ENCODE peak calls at places on chromosomes 13 and 19, in seven cellular contexts. One of them, this sample, is unnamed.

GRCh38 chr13:49733181-49733951 is 42.1 kb upstream of the EBPL start:
- DNase-seq in adipocyte: no peak
- DNase-seq in endothelial cell of umbilical vein: peak; percentile 2
- DNase-seq in endodermal cell: no peak
- DNase-seq in H1: no peak
- DNase-seq in fibroblast of lung: no peak
- DNase-seq in DND-41: no peak
- DNase-seq in this sample: peak; percentile 2

GRCh38 chr13:23876265-23876664 is 12.9 kb downstream of the MIPEP start:
- DNase-seq in adipocyte: peak; percentile 21
- DNase-seq in fibroblast of lung: peak; percentile 46
- DNase-seq in endodermal cell: no peak
- DNase-seq in DND-41: no peak
- DNase-seq in endothelial cell of umbilical vein: no peak
- DNase-seq in H1: no peak
- DNase-seq in this sample: peak; percentile 58

GRCh38 chr13:36885901-36886300 is 34.1 kb downstream of the SMAD9 start:
- DNase-seq in H1: no peak
- DNase-seq in endodermal cell: no peak
- DNase-seq in adipocyte: no peak
- DNase-seq in DND-41: no peak
- DNase-seq in fibroblast of lung: no peak
- DNase-seq in endothelial cell of umbilical vein: no peak
- DNase-seq in this sample: no peak

GRCh38 chr19:48351341-48351752 is 12.4 kb downstream of the TMEM143 start:
- DNase-seq in endodermal cell: peak; percentile 96
- DNase-seq in DND-41: peak; percentile 82
- DNase-seq in H1: peak; percentile 97
- DNase-seq in endothelial cell of umbilical vein: peak; percentile 57
- DNase-seq in adipocyte: peak; percentile 66
- DNase-seq in fibroblast of lung: peak; percentile 49
- DNase-seq in this sample: peak; percentile 63

GRCh38 chr19:541699-542098 is 2.2 kb upstream of the GZMM start:
- DNase-seq in DND-41: no peak
- DNase-seq in fibroblast of lung: no peak
- DNase-seq in H1: no peak
- DNase-seq in endodermal cell: no peak
- DNase-seq in endothelial cell of umbilical vein: no peak
- DNase-seq in adipocyte: no peak
- DNase-seq in this sample: no peak

GRCh38 chr19:10449037-10449436 is 28.7 kb downstream of the PDE4A start:
- DNase-seq in endodermal cell: no peak
- DNase-seq in H1: no peak
- DNase-seq in adipocyte: no peak
- DNase-seq in endothelial cell of umbilical vein: no peak
- DNase-seq in DND-41: no peak
- DNase-seq in fibroblast of lung: no peak
- DNase-seq in this sample: no peak

GRCh38 chr13:24081388-24081787 is 79.1 kb upstream of the SPATA13 start:
- DNase-seq in fibroblast of lung: peak; percentile 75
- DNase-seq in endodermal cell: no peak
- DNase-seq in H1: no peak
- DNase-seq in endothelial cell of umbilical vein: no peak
- DNase-seq in DND-41: no peak
- DNase-seq in adipocyte: no peak
- DNase-seq in this sample: no peak

GRCh38 chr13:102244617-102245227 is 157.1 kb downstream of the FGF14 start:
- DNase-seq in endothelial cell of umbilical vein: no peak
- DNase-seq in endodermal cell: no peak
- DNase-seq in H1: no peak
- DNase-seq in adipocyte: no peak
- DNase-seq in DND-41: no peak
- DNase-seq in fibroblast of lung: no peak
- DNase-seq in this sample: no peak

GRCh38 chr13:29503041-29503837 is 92.2 kb downstream of the SLC7A1 start:
- DNase-seq in fibroblast of lung: peak; percentile 30
- DNase-seq in H1: peak; percentile 66
- DNase-seq in adipocyte: peak; percentile 34
- DNase-seq in endothelial cell of umbilical vein: peak; percentile 13
- DNase-seq in endodermal cell: peak; percentile 90
- DNase-seq in DND-41: no peak
- DNase-seq in this sample: no peak

GRCh38 chr19:41356984-41357739 is 3.4 kb upstream of the TGFB1 start:
- DNase-seq in endodermal cell: no peak
- DNase-seq in H1: no peak
- DNase-seq in endothelial cell of umbilical vein: no peak
- DNase-seq in fibroblast of lung: no peak
- DNase-seq in adipocyte: no peak
- DNase-seq in DND-41: no peak
- DNase-seq in this sample: no peak

GRCh38 chr19:374886-375235 is 30.3 kb upstream of the MIER2 start:
- DNase-seq in endothelial cell of umbilical vein: no peak
- DNase-seq in DND-41: no peak
- DNase-seq in adipocyte: no peak
- DNase-seq in endodermal cell: peak; percentile 43
- DNase-seq in H1: no peak
- DNase-seq in fibroblast of lung: no peak
- DNase-seq in this sample: no peak

GRCh38 chr19:13095934-13096890 is 6.4 kb downstream of the LYL1 start:
- DNase-seq in endothelial cell of umbilical vein: peak; percentile 45
- DNase-seq in endodermal cell: peak; percentile 92
- DNase-seq in adipocyte: no peak
- DNase-seq in fibroblast of lung: no peak
- DNase-seq in H1: peak; percentile 84
- DNase-seq in DND-41: no peak
- DNase-seq in this sample: no peak

GRCh38 chr13:44364601-44365000 is 9.0 kb upstream of the SERP2 start:
- DNase-seq in H1: no peak
- DNase-seq in endothelial cell of umbilical vein: peak; percentile 90
- DNase-seq in fibroblast of lung: peak; percentile 36
- DNase-seq in endodermal cell: peak; percentile 85
- DNase-seq in adipocyte: no peak
- DNase-seq in DND-41: no peak
- DNase-seq in this sample: peak; percentile 54

GRCh38 chr19:38801359-38802095 is 11.2 kb downstream of the LGALS4 start:
- DNase-seq in DND-41: no peak
- DNase-seq in fibroblast of lung: no peak
- DNase-seq in endothelial cell of umbilical vein: no peak
- DNase-seq in adipocyte: no peak
- DNase-seq in endodermal cell: no peak
- DNase-seq in H1: no peak
- DNase-seq in this sample: no peak

GRCh38 chr19:49110567-49110966 is 3.6 kb upstream of the LIN7B start:
- DNase-seq in endothelial cell of umbilical vein: no peak
- DNase-seq in adipocyte: peak; percentile 43
- DNase-seq in endodermal cell: no peak
- DNase-seq in fibroblast of lung: no peak
- DNase-seq in DND-41: no peak
- DNase-seq in H1: no peak
- DNase-seq in this sample: peak; percentile 79

GRCh38 chr19:30103981-30104380 is 161.9 kb downstream of the URI1 start:
- DNase-seq in endodermal cell: no peak
- DNase-seq in DND-41: no peak
- DNase-seq in H1: no peak
- DNase-seq in endothelial cell of umbilical vein: no peak
- DNase-seq in adipocyte: no peak
- DNase-seq in fibroblast of lung: no peak
- DNase-seq in this sample: no peak

GRCh38 chr13:72160977-72161376 is 294.0 kb upstream of the DACH1 start:
- DNase-seq in adipocyte: no peak
- DNase-seq in endothelial cell of umbilical vein: no peak
- DNase-seq in DND-41: no peak
- DNase-seq in endodermal cell: no peak
- DNase-seq in H1: no peak
- DNase-seq in fibroblast of lung: no peak
- DNase-seq in this sample: no peak

GRCh38 chr13:72168126-72168525 is 301.1 kb upstream of the DACH1 start:
- DNase-seq in DND-41: no peak
- DNase-seq in endothelial cell of umbilical vein: no peak
- DNase-seq in adipocyte: no peak
- DNase-seq in fibroblast of lung: no peak
- DNase-seq in H1: no peak
- DNase-seq in endodermal cell: peak; percentile 42
- DNase-seq in this sample: no peak

GRCh38 chr13:72166102-72166660 is 299.2 kb upstream of the DACH1 start:
- DNase-seq in fibroblast of lung: no peak
- DNase-seq in endodermal cell: no peak
- DNase-seq in adipocyte: peak; percentile 19
- DNase-seq in H1: no peak
- DNase-seq in endothelial cell of umbilical vein: peak; percentile 55
- DNase-seq in DND-41: no peak
- DNase-seq in this sample: no peak

GRCh38 chr13:72164811-72165210 is 297.8 kb upstream of the DACH1 start:
- DNase-seq in DND-41: no peak
- DNase-seq in endodermal cell: no peak
- DNase-seq in H1: no peak
- DNase-seq in endothelial cell of umbilical vein: no peak
- DNase-seq in adipocyte: no peak
- DNase-seq in fibroblast of lung: no peak
- DNase-seq in this sample: no peak

DNA sequence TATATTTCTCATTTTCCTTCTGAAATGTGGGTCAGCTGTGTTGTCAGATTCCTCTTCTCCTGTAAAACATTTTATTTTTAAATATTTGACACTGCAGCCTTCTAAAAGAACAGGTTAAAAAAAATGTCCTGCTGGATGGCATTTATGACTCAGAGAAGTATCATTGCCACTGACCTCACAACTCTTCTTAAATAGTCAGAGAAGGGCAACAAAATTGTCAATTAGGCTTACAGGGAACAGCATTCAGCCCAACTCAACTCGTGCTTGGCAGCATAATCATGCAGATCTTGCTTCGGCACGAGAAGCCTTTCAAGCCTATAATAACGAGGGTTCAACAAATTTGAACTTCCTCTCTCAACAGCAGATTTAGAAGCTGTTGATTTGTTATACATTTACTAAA is 296.7 kb upstream of the DACH1 start:
- DNase-seq in endothelial cell of umbilical vein: no peak
- DNase-seq in DND-41: no peak
- DNase-seq in fibroblast of lung: no peak
- DNase-seq in endodermal cell: no peak
- DNase-seq in adipocyte: peak; percentile 11
- DNase-seq in H1: no peak
- DNase-seq in this sample: no peak
- H3K9ac ChIP-seq in endothelial cell of umbilical vein: no peak overlapping the region
- H3K9ac ChIP-seq in DND-41: no peak overlapping the region
- H3K9ac ChIP-seq in fibroblast of lung: no peak overlapping the region
- H3K9ac ChIP-seq in endodermal cell: no peak overlapping the region
- H3K9ac ChIP-seq in adipocyte: no peak overlapping the region
- H3K9ac ChIP-seq in H1: no peak overlapping the region
- H3K9ac ChIP-seq in this sample: no peak overlapping the region

DNA sequence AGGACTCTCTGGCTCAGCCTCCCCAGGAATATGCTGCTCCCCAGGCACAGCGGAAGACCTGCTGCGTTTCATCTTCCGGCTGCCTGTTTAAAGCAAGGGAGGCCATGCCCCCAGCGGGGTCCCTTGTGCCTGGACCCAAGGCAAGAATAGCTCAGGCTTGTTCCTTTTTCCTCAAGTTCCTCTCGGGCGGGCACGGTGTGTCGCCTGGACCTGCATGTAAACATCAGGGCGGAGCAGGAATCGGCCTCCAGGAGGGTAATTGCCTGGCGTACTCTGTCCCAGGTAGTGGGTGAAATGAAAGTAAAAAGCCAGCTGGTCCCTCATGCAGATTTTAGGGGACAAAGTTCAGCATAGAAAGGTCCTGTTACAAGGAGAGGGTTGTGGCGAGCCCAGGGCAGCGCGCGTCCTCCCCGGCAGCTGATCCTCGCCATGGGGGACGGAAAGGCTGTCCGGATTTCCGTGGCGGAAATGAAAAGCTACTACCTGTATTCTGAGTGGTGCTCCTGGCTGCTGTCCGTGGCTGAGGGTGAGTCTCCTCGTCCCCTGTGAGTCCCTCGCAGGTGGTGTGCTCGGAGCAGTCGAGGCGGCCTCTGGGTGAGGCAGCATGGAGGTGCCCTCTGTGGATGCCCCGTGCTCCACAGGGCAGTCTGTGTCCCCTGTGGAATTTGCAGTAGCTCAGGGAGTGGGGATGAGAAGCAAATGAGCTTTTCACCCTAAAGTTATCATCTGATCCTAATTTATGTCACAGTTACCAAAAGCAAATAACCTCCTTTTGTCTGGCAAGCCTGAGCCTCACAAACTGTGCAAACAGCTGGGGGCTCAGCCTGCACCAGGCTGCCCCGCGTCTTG is 16.2 kb downstream of the MCF2L start:
- DNase-seq in adipocyte: no peak
- DNase-seq in fibroblast of lung: no peak
- DNase-seq in H1: no peak
- DNase-seq in endodermal cell: no peak
- DNase-seq in DND-41: no peak
- DNase-seq in endothelial cell of umbilical vein: no peak
- DNase-seq in this sample: no peak
- H3K4me3 ChIP-seq in adipocyte: no peak overlapping the region
- H3K4me3 ChIP-seq in fibroblast of lung: no peak overlapping the region
- H3K4me3 ChIP-seq in H1: no peak overlapping the region
- H3K4me3 ChIP-seq in endodermal cell: no peak overlapping the region
- H3K4me3 ChIP-seq in DND-41: no peak overlapping the region
- H3K4me3 ChIP-seq in endothelial cell of umbilical vein: no peak overlapping the region
- H3K4me3 ChIP-seq in this sample: no peak overlapping the region

DNA sequence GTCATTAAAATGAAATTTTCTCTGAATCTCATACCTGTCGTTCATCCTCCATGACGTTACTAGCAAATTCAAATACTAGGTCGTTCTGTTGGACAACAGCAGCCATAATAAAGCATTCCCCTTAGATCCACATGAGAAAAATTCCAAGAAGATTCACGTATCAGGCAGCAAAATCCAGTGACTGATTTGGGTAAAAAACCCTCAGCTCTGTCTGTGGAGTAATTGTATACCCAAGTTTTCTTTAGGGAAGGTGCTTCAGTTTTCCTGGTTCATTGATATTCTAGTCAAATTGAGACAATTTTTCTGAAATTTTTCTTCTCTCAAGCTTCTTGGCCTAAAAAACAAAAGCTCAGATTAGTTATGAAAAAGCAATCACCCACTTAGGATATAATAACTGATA is 37.2 kb downstream of the ELF1 start:
- DNase-seq in DND-41: no peak
- DNase-seq in H1: no peak
- DNase-seq in fibroblast of lung: no peak
- DNase-seq in endothelial cell of umbilical vein: peak; percentile 53
- DNase-seq in endodermal cell: no peak
- DNase-seq in adipocyte: no peak
- DNase-seq in this sample: no peak
- H3K9ac ChIP-seq in DND-41: peak overlapping the region; percentile 73
- H3K9ac ChIP-seq in H1: no peak overlapping the region
- H3K9ac ChIP-seq in fibroblast of lung: no peak overlapping the region
- H3K9ac ChIP-seq in endothelial cell of umbilical vein: peak overlapping the region; percentile 100
- H3K9ac ChIP-seq in endodermal cell: no peak overlapping the region
- H3K9ac ChIP-seq in adipocyte: no peak overlapping the region
- H3K9ac ChIP-seq in this sample: no peak overlapping the region

DNA sequence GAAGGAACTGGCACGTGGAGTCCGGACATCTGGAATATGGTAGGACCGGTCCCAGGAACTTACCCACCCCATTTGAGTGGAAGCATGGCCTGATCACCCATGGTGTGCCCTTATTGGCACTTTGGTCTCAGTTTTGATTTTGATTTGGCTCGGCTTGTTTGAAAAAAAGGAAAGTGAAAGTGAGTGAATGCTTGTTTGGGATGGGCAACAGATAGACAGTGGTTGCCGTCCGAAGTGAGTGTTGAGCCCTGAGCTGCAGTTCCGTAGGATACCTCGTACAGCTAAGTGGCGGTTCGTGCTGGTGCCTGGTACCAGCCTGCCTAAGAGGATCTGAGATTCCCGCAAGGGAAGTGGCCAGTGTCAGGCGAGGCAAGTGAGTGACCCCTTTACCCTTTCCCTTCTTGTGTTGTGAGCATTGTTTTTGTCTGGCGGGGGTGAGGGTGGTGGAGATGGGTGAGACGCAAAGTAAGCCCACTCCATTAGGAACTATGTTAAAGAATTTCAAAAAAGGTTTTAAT is 605.8 kb downstream of the UQCRFS1 start:
- DNase-seq in DND-41: no peak
- DNase-seq in endodermal cell: no peak
- DNase-seq in H1: no peak
- DNase-seq in fibroblast of lung: no peak
- DNase-seq in adipocyte: no peak
- DNase-seq in endothelial cell of umbilical vein: no peak
- DNase-seq in this sample: no peak
- H3K4me3 ChIP-seq in DND-41: peak overlapping the region; percentile 12
- H3K4me3 ChIP-seq in endodermal cell: no peak overlapping the region
- H3K4me3 ChIP-seq in H1: no peak overlapping the region
- H3K4me3 ChIP-seq in fibroblast of lung: no peak overlapping the region
- H3K4me3 ChIP-seq in adipocyte: no peak overlapping the region
- H3K4me3 ChIP-seq in endothelial cell of umbilical vein: no peak overlapping the region
- H3K4me3 ChIP-seq in this sample: no peak overlapping the region

This sample was measured in GM23248.